ENCODE peak calls at places on chromosome 12, in ten cellular contexts. M is right atrium auricular region, B is HFF-Myc, F is lung, I is osteoblast, G is type B pancreatic cell, X is AG04449, S is Peyer's patch, W is WTC11, K is dorsolateral prefrontal cortex. U is an unnamed sample.

GRCh38 chr12:122935318-122935717 is 30.9 kb downstream of the ABCB9 start:
- DNase-seq in M (no peak), B (no peak), F (no peak), I (no peak), G (no peak), X (no peak), S (no peak), W (no peak), K (no peak), U (no peak)

GRCh38 chr12:46108721-46109120 is 118.3 kb upstream of the SCAF11 start:
- DNase-seq in M (no peak), B (no peak), F (no peak), I (no peak), G (no peak), X (no peak), S (no peak), W (no peak), K (no peak), U (no peak)

GRCh38 chr12:124862768-124863408 is 776 bp downstream of the SCARB1 start:
- DNase-seq in M (no peak), B (no peak), F (no peak), I (no peak), G (no peak), X (no peak), S (peak), W (no peak), K (peak), U (peak)

GRCh38 chr12:122243965-122244364 is 18.1 kb upstream of the DIABLO start:
- DNase-seq in M (no peak), B (no peak), F (no peak), I (no peak), G (no peak), X (no peak), S (no peak), W (no peak), K (no peak), U (no peak)

GRCh38 chr12:114858388-114859146 is 174.6 kb upstream of the TBX3 start:
- DNase-seq in M (no peak), B (no peak), F (no peak), I (no peak), G (no peak), X (no peak), S (no peak), W (peak), K (no peak), U (no peak)

GRCh38 chr12:116954700-116955381 is 44.1 kb downstream of the FBXW8 start:
- DNase-seq in M (no peak), B (no peak), F (peak), I (no peak), G (no peak), X (no peak), S (no peak), W (no peak), K (no peak), U (no peak)

GRCh38 chr12:102528111-102528510 is 47.7 kb upstream of the IGF1 start:
- DNase-seq in M (no peak), B (no peak), F (no peak), I (no peak), G (no peak), X (peak), S (no peak), W (no peak), K (no peak), U (no peak)

GRCh38 chr12:25962932-25963525 is 4.5 kb downstream of the RASSF8 start:
- DNase-seq in M (no peak), B (no peak), F (no peak), I (no peak), G (no peak), X (no peak), S (no peak), W (no peak), K (no peak), U (no peak)

GRCh38 chr12:51910168-51910567 is 2.9 kb downstream of the ACVRL1 start:
- DNase-seq in M (no peak), B (no peak), F (no peak), I (peak), G (no peak), X (no peak), S (no peak), W (no peak), K (no peak), U (no peak)
- TF ChIP-seq CTCF in M (no peak), B (no peak), F (no peak), I (no peak), G (no peak), X (no peak), S (no peak), W (no peak), K (no peak), U (no peak)

GRCh38 chr12:69598174-69598753 is 12.4 kb downstream of the LRRC10 start:
- DNase-seq in M (no peak), B (no peak), F (no peak), I (no peak), G (no peak), X (no peak), S (no peak), W (no peak), K (no peak), U (no peak)

GRCh38 chr12:69600804-69601203 is 9.9 kb downstream of the LRRC10 start:
- DNase-seq in M (no peak), B (no peak), F (no peak), I (no peak), G (no peak), X (no peak), S (no peak), W (no peak), K (no peak), U (no peak)

GRCh38 chr12:69595689-69596088 is 10.4 kb downstream of the CCT2 start:
- DNase-seq in M (no peak), B (no peak), F (no peak), I (no peak), G (no peak), X (no peak), S (no peak), W (no peak), K (no peak), U (no peak)
- TF ChIP-seq CTCF in M (no peak), B (no peak), F (no peak), I (no peak), G (no peak), X (no peak), S (no peak), W (no peak), K (no peak), U (no peak)

DNA sequence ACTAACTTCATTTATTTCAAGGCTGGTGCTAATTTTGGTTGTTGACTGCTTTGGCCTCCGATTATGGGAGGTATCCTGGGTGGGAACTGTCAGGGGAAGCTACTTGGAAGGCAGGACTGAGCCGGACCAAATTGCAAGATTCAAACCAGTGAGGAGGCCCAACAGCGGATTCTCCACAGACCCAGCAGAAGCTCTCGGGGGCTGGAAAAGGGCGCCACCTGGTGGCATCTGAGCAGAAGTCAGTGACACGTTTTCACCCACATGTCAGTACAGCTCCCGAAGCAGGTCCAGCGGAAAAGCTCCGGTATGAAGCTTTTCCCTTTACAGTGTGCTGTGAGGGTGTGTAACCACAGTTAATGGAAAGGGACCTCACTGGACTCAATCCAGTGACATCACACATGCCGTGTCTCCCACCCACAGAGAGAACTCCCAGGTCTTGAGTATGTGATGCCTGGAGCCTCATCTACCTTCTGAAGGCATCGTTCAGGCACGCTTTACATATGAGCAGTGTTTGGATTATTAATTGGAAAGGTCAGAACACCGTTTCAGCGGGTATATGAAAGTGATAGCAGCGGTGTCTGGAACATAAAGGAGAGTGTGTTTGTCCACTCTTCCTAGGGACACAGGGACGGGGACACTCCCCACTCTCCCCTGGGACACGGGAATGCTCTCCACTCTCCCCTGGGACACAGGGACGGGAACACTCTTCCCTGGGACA is 3.6 kb upstream of the P2RX2 start:
- DNase-seq in M (peak), B (peak), F (peak), I (peak), G (peak), X (peak), S (peak), W (peak), K (peak), U (peak)
- TF ChIP-seq CTCF in M (peak), B (peak), F (peak), I (peak), G (peak), X (peak), S (peak), W (peak), K (peak), U (peak)

GRCh38 chr12:131001493-131001892 is 47.8 kb downstream of the ADGRD1 start:
- DNase-seq in M (no peak), B (no peak), F (no peak), I (peak), G (no peak), X (no peak), S (no peak), W (no peak), K (peak), U (no peak)
- TF ChIP-seq CTCF in M (no peak), B (no peak), F (no peak), I (no peak), G (no peak), X (no peak), S (no peak), W (no peak), K (no peak), U (no peak)

DNA sequence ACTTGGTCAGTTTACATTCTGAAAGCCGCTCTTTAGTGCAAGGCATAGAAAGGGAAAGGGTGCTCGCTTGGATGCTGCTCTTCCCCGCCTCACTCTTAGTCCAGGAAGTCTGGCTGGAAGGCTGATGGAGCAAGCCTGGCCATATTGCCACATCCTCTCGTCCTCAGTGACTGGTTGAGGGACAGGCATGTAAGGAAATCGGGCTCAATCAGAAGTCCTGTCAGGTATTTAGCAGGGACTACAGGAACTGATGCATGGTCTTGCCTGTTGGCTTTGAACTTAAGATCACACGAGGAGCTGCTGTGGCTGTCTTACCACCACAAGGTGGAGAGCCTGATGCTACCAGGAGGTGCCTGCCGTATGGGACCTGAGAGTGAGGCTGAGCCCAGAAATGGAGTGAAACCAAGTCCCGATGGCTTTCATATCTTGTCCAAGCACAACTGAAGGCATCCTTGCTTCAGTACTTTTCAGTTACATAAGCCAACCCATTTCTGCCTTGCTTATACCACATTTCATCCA is 10.7 kb upstream of the C12orf75 start:
- DNase-seq in M (no peak), B (no peak), F (no peak), I (no peak), G (no peak), X (no peak), S (no peak), W (no peak), K (no peak), U (no peak)
- TF ChIP-seq CTCF in M (no peak), B (no peak), F (no peak), I (no peak), G (no peak), X (no peak), S (no peak), W (no peak), K (no peak), U (no peak)